ENCODE peak calls at places on chromosomes 11 and 22, in five cellular contexts. D is BE2C, C is lower lobe of right lung, Z is AG04450, E is kidney. Y is an unnamed sample.

GRCh38 chr11:6387811-6388599 is 2.3 kb upstream of the SMPD1 start:
- DNase-seq in D (no peak), C (no peak), Z (no peak), E (no peak), Y (peak)

GRCh38 chr22:47190276-47190956 is 428.0 kb downstream of the TBC1D22A start:
- DNase-seq in D (no peak), C (peak), Z (no peak), E (peak), Y (no peak)

GRCh38 chr11:82899191-82899820 is 924 bp downstream of the PRCP start:
- DNase-seq in D (no peak), C (no peak), Z (no peak), E (no peak), Y (no peak)

GRCh38 chr11:69343401-69344321 is 49.7 kb downstream of the MYEOV start:
- DNase-seq in D (no peak), C (no peak), Z (no peak), E (no peak), Y (no peak)

GRCh38 chr11:111320728-111321568 is 22.6 kb downstream of the POU2AF3 start:
- DNase-seq in D (no peak), C (no peak), Z (no peak), E (no peak), Y (peak)

GRCh38 chr11:38153985-38154384 is 1555.9 kb upstream of the RAG2 start:
- DNase-seq in D (no peak), C (no peak), Z (no peak), E (no peak), Y (no peak)

GRCh38 chr22:37660709-37661045 is 2.2 kb downstream of the PDXP start:
- DNase-seq in D (no peak), C (no peak), Z (no peak), E (no peak), Y (no peak)

GRCh38 chr11:42329930-42330555 is 870.6 kb upstream of the LRRC4C start:
- DNase-seq in D (no peak), C (no peak), Z (no peak), E (no peak), Y (peak)

GRCh38 chr11:120912504-120912903 is 111.4 kb upstream of the TBCEL start:
- DNase-seq in D (no peak), C (no peak), Z (peak), E (no peak), Y (peak)

GRCh38 chr11:7060828-7061227 is 28.0 kb upstream of the RBMXL2 start:
- DNase-seq in D (no peak), C (no peak), Z (no peak), E (no peak), Y (peak)

GRCh38 chr11:75342231-75342918 is 9.1 kb downstream of the ARRB1 start:
- DNase-seq in D (no peak), C (no peak), Z (no peak), E (peak), Y (no peak)

GRCh38 chr22:32880906-32881596 is 79.5 kb downstream of the TIMP3 start:
- DNase-seq in D (peak), C (peak), Z (peak), E (peak), Y (peak)

GRCh38 chr11:13939952-13940610 is 22.4 kb upstream of the SPON1 start:
- DNase-seq in D (no peak), C (no peak), Z (no peak), E (no peak), Y (no peak)

GRCh38 chr11:75815345-75815983 is 454 bp downstream of the UVRAG start:
- DNase-seq in D (peak), C (peak), Z (no peak), E (peak), Y (peak)

GRCh38 chr11:111336582-111337256 is 38.4 kb downstream of the POU2AF3 start:
- DNase-seq in D (no peak), C (no peak), Z (no peak), E (no peak), Y (peak)

GRCh38 chr22:46137218-46137766 is 13.0 kb upstream of the PPARA start:
- DNase-seq in D (no peak), C (no peak), Z (no peak), E (peak), Y (no peak)

GRCh38 chr11:95788921-95789505 is 569 bp downstream of the FAM76B start:
- DNase-seq in D (peak), C (no peak), Z (no peak), E (no peak), Y (peak)

GRCh38 chr11:44766972-44767278 is 40.2 kb downstream of the TSPAN18 start:
- DNase-seq in D (no peak), C (no peak), Z (no peak), E (no peak), Y (peak)

GRCh38 chr11:41789376-41789775 is 329.9 kb upstream of the LRRC4C start:
- DNase-seq in D (no peak), C (no peak), Z (no peak), E (no peak), Y (no peak)

GRCh38 chr11:15750535-15751297 is 605.6 kb downstream of the SOX6 start:
- DNase-seq in D (peak), C (no peak), Z (no peak), E (no peak), Y (no peak)

GRCh38 chr11:70872950-70873735 is 379.2 kb downstream of the SHANK2 start:
- DNase-seq in D (no peak), C (no peak), Z (no peak), E (no peak), Y (no peak)

GRCh38 chr22:27896251-27896650 is 22.8 kb downstream of the PITPNB start:
- DNase-seq in D (no peak), C (no peak), Z (no peak), E (no peak), Y (no peak)

GRCh38 chr11:27524155-27524554 is 17.6 kb upstream of the LIN7C start:
- DNase-seq in D (peak), C (no peak), Z (no peak), E (no peak), Y (peak)

GRCh38 chr11:68424101-68424632 is 36.4 kb upstream of the PPP6R3 start:
- DNase-seq in D (no peak), C (no peak), Z (no peak), E (no peak), Y (no peak)

GRCh38 chr11:104051806-104052205 is 15.4 kb downstream of the DDI1 start:
- DNase-seq in D (no peak), C (no peak), Z (no peak), E (no peak), Y (no peak)

GRCh38 chr11:74611369-74611861 is 19.0 kb downstream of the POLD3 start:
- DNase-seq in D (no peak), C (no peak), Z (peak), E (no peak), Y (peak)

GRCh38 chr22:47114813-47115517 is 352.5 kb downstream of the TBC1D22A start:
- DNase-seq in D (no peak), C (no peak), Z (no peak), E (no peak), Y (no peak)

GRCh38 chr11:117875397-117876048 is 935 bp downstream of the FXYD6 start:
- DNase-seq in D (peak), C (no peak), Z (no peak), E (peak), Y (no peak)

GRCh38 chr11:128555606-128556005 is 31.8 kb downstream of the ETS1 start:
- DNase-seq in D (peak), C (no peak), Z (no peak), E (no peak), Y (no peak)
- TF ChIP-seq CTCF in D (peak), C (peak), Z (peak), E (peak), Y (peak)

DNA sequence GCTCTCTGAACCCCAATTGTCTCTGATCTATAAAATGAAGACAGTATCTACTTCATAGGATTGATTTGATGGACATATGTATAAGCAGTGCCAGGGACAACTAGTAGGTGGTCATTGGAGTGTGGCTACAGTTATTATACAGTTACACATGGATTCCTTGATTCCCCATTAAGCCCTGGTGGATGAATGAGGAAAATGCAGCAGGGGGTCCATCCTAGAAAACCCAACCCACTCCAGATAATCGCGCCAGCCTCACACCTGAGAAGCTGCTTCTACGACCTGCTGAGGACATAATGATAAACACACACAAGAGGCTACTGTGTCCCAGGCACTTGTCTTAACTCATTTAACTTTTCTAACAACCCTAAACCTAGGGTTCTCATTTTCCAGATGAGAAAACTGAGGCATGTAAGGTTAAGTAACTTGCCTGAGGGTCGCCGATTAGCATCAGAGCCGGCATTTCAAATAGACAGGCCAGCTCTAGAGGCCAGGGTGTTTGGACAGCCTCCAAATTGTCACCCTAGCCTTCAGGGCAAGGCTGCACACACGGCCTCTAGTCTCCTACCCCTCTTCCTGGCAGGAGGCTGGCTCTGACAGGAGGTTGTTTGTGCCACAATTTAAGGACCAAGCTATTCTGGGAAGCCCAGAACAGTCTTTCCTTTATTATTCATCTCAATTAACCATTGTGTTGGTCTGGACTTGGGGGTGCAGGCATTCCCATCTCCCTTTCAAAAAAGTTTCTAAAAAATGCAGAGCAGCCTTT is 3.8 kb upstream of the C11orf91 start:
- DNase-seq in D (no peak), C (no peak), Z (no peak), E (no peak), Y (no peak)
- TF ChIP-seq CTCF in D (no peak), C (no peak), Z (peak), E (no peak), Y (peak)

GRCh38 chr11:64878494-64879225 is at the start of gene EHD1:
- DNase-seq in D (peak), C (peak), Z (peak), E (peak), Y (peak)
- TF ChIP-seq CTCF in D (peak), C (peak), Z (peak), E (peak), Y (peak)

DNA sequence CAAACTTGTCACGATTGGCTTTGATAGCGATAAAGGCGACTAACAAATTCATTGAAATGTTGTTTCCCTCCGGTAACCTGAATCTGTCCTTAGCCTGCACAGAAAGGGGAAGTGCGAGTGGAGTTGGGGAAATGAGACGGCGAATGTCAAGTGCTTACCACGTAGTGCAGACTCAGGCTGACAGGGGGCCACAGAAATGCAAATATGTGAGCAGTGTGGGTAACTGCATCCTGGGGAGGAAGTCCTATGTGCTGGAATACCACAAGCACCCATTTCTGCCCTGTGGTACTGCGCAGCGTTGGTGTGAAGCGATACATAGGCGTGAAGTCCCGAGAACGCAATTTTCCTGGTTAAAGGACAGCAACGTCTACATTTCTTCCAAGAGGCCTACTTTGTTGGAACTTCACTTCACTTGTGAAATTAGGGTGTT is 869 bp upstream of the EIF4ENIF1 start:
- DNase-seq in D (peak), C (peak), Z (peak), E (no peak), Y (peak)
- TF ChIP-seq CTCF in D (no peak), C (no peak), Z (peak), E (peak), Y (peak)

GRCh38 chr22:34645375-34645774 is 420.6 kb upstream of the ISX start:
- DNase-seq in D (no peak), C (no peak), Z (no peak), E (no peak), Y (no peak)
- TF ChIP-seq CTCF in D (no peak), C (no peak), Z (no peak), E (no peak), Y (no peak)

GRCh38 chr22:48973694-48974041 is 854.0 kb downstream of the BRD1 start:
- DNase-seq in D (no peak), C (no peak), Z (no peak), E (no peak), Y (no peak)

GRCh38 chr22:48972979-48973693 is 854.5 kb downstream of the BRD1 start:
- DNase-seq in D (no peak), C (no peak), Z (no peak), E (no peak), Y (no peak)

GRCh38 chr22:48968201-48968959 is 859.3 kb downstream of the BRD1 start:
- DNase-seq in D (no peak), C (no peak), Z (no peak), E (no peak), Y (no peak)
- TF ChIP-seq CTCF in D (no peak), C (peak), Z (no peak), E (peak), Y (no peak)

DNA sequence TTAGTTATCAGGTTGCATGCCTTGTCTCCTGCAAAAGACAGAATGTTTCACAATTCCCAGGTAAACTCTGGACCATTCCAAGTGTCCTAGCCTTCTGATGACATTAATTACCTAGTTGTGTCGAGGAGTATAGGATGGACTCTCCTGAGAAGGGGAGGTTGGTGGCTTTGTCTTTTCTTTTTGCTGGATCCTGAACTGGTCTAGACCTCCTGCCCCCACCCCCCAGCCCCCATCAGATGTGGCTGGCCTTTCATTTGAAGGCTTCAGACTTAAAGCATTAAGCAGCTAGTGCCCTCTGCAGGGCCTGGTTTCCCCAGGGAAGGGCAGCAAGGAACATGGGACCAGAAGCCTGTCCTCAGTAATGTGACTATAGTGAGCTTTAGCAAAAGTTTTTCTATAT is 9.7 kb downstream of the MCAM start:
- DNase-seq in D (no peak), C (no peak), Z (no peak), E (no peak), Y (no peak)
- TF ChIP-seq CTCF in D (peak), C (no peak), Z (peak), E (no peak), Y (no peak)

DNA sequence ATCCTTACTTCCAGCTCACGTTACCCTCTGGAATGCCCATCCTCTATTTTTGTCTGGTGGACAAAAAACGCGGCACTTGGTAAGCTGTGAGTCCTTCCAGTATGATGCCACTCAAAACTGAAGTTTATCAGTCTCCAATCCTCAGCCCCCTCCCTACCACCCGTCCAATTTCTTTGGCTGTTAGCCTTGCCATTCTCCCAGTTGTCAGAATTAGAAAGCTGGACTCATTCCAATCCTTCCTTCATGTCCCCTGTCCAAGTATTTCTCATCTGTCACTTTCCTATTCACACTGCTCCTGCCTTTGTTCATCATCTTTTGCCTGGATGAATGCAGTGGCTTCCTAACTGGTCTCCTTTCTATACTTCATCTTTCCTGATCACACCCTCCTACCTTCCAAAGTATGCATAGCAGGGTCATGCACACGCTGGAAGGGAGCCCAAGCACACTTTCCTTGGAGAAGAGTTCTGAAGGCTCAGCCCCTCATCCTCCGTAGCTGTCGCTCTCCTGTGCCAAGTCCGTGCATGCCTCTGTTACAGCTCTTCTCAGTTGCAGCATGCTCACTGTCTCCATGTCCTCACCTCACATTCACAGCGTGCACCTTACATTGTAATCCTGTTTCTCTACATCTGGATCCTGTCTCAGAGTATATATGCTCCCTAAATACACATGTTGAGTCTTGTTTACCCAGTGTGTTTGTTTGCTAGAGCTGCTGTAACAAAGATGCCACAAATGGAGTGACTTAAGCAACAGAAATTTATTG is 19.4 kb downstream of the APLP2 start:
- DNase-seq in D (no peak), C (no peak), Z (no peak), E (no peak), Y (no peak)
- TF ChIP-seq CTCF in D (no peak), C (no peak), Z (no peak), E (no peak), Y (no peak)

Y was measured in fibroblast of the aortic adventitia.